ENCODE peak calls at places on chromosome 7, in ten cellular contexts. J, A, O, Z, Q, V, C, R, S and W are unnamed samples.

GRCh38 chr7:104175336-104175984 is 32.4 kb downstream of the ORC5 start:
- DNase-seq in J (no peak), A (no peak), O (no peak), Z (no peak), Q (no peak), V (no peak), C (no peak), R (no peak), S (no peak), W (no peak)

GRCh38 chr7:80047032-80047431 is 87.6 kb upstream of the GNAI1 start:
- DNase-seq in J (no peak), A (no peak), O (no peak), Z (no peak), Q (no peak), V (no peak), C (no peak), R (no peak), S (no peak), W (no peak)

GRCh38 chr7:105304040-105304895 is 84.5 kb downstream of the SRPK2 start:
- DNase-seq in J (peak), A (no peak), O (no peak), Z (peak), Q (peak), V (no peak), C (no peak), R (no peak), S (no peak), W (no peak)

GRCh38 chr7:37476881-37477280 is 28.2 kb upstream of the ELMO1 start:
- DNase-seq in J (no peak), A (no peak), O (no peak), Z (peak), Q (no peak), V (no peak), C (no peak), R (no peak), S (no peak), W (no peak)

GRCh38 chr7:121385800-121386179 is 10.3 kb downstream of the FAM3C start:
- DNase-seq in J (no peak), A (no peak), O (no peak), Z (no peak), Q (no peak), V (peak), C (no peak), R (no peak), S (peak), W (no peak)

GRCh38 chr7:35253680-35254495 is at the start of gene TBX20:
- DNase-seq in J (peak), A (peak), O (no peak), Z (no peak), Q (peak), V (peak), C (peak), R (no peak), S (peak), W (no peak)

GRCh38 chr7:140904081-140904480 is 20.6 kb downstream of the BRAF start:
- DNase-seq in J (no peak), A (no peak), O (no peak), Z (no peak), Q (peak), V (no peak), C (no peak), R (no peak), S (no peak), W (no peak)

GRCh38 chr7:42314696-42315095 is 77.7 kb upstream of the GLI3 start:
- DNase-seq in J (no peak), A (no peak), O (no peak), Z (no peak), Q (no peak), V (no peak), C (no peak), R (no peak), S (no peak), W (no peak)

GRCh38 chr7:113217314-113217713 is 99.0 kb upstream of the SMIM30 start:
- DNase-seq in J (no peak), A (no peak), O (no peak), Z (no peak), Q (no peak), V (no peak), C (no peak), R (no peak), S (no peak), W (no peak)

GRCh38 chr7:73960548-73960947 is 67.4 kb upstream of the ELN start:
- DNase-seq in J (peak), A (no peak), O (no peak), Z (no peak), Q (no peak), V (no peak), C (no peak), R (no peak), S (no peak), W (no peak)

GRCh38 chr7:22561356-22561755 is 61.4 kb upstream of the STEAP1B start:
- DNase-seq in J (peak), A (no peak), O (no peak), Z (no peak), Q (no peak), V (no peak), C (no peak), R (no peak), S (peak), W (peak)

GRCh38 chr7:33903770-33904679 is 1.3 kb upstream of the BMPER start:
- DNase-seq in J (peak), A (peak), O (no peak), Z (peak), Q (peak), V (peak), C (no peak), R (no peak), S (peak), W (peak)

GRCh38 chr7:47720141-47720906 is 138.4 kb upstream of the TNS3 start:
- DNase-seq in J (no peak), A (no peak), O (no peak), Z (no peak), Q (no peak), V (peak), C (no peak), R (no peak), S (no peak), W (no peak)

GRCh38 chr7:7207876-7208275 is 25.5 kb downstream of the C1GALT1 start:
- DNase-seq in J (no peak), A (no peak), O (no peak), Z (no peak), Q (no peak), V (no peak), C (no peak), R (no peak), S (no peak), W (no peak)